ENCODE peak calls at places on chromosome 14, in ten cellular contexts. Z is prostate gland, K is esophagus muscularis mucosa, H is sigmoid colon, I is endothelial cell of umbilical vein, W is transverse colon, E is HCT116, X is H1, Q is breast epithelium, F is spleen. U is an unnamed sample.

GRCh38 chr14:100271247-100271939 is 32.4 kb downstream of the YY1 start:
- DNase-seq in I (peak; percentile 61), E (no peak), X (no peak), K (no peak), H (no peak), Z (peak; percentile 88), W (peak; percentile 72), F (no peak), Q (peak; percentile 33), U (peak; percentile 68)

GRCh38 chr14:94171208-94171607 is 2.9 kb upstream of the PPP4R4 start:
- DNase-seq in I (no peak), H (no peak), F (no peak), E (no peak), W (no peak), Q (no peak), K (no peak), Z (no peak), X (no peak), U (no peak)

GRCh38 chr14:68655021-68655811 is 137.7 kb downstream of the ZFP36L1 start:
- DNase-seq in Z (no peak), E (no peak), W (no peak), Q (peak; percentile 20), X (no peak), F (peak; percentile 58), H (no peak), K (no peak), I (no peak), U (no peak)

GRCh38 chr14:78240567-78240966 is 70.4 kb downstream of the NRXN3 start:
- DNase-seq in X (no peak), K (no peak), E (no peak), Q (no peak), H (no peak), F (no peak), W (no peak), Z (no peak), I (no peak), U (no peak)

GRCh38 chr14:69335421-69335820 is 62.7 kb downstream of the ERH start:
- DNase-seq in F (no peak), Q (peak; percentile 84), X (no peak), E (no peak), K (no peak), I (no peak), H (no peak), Z (peak; percentile 71), W (no peak), U (no peak)

GRCh38 chr14:24943024-24943423 is 106.9 kb downstream of the STXBP6 start:
- DNase-seq in K (no peak), I (no peak), Z (peak; percentile 50), Q (no peak), H (peak; percentile 87), F (no peak), X (peak; percentile 36), W (peak; percentile 17), E (no peak), U (no peak)

GRCh38 chr14:35285168-35285990 is 6.8 kb upstream of the PSMA6 start:
- DNase-seq in X (no peak), K (no peak), Z (no peak), I (peak; percentile 40), E (no peak), F (no peak), H (no peak), Q (no peak), W (no peak), U (no peak)

GRCh38 chr14:38127784-38128183 is 79.9 kb upstream of the SSTR1 start:
- DNase-seq in E (no peak), Z (no peak), I (no peak), K (no peak), X (no peak), Q (no peak), F (no peak), W (no peak), H (no peak), U (no peak)

GRCh38 chr14:58533417-58533816 is 104.3 kb upstream of the DACT1 start:
- DNase-seq in Q (no peak), H (no peak), E (no peak), X (no peak), I (peak; percentile 85), F (no peak), W (no peak), K (no peak), Z (no peak), U (no peak)

GRCh38 chr14:77212933-77213656 is 31.5 kb downstream of the TMEM63C start:
- DNase-seq in W (peak; percentile 55), I (no peak), X (peak; percentile 38), K (no peak), Z (peak; percentile 14), F (no peak), E (peak; percentile 28), H (no peak), Q (no peak), U (peak; percentile 51)

GRCh38 chr14:100629098-100629497 is 41.9 kb upstream of the BEGAIN start:
- DNase-seq in I (no peak), E (no peak), Z (no peak), Q (no peak), K (no peak), H (no peak), X (no peak), F (no peak), W (no peak), U (no peak)

GRCh38 chr14:53537421-53538315 is 384.5 kb upstream of the DDHD1 start:
- DNase-seq in H (peak; percentile 67), F (no peak), E (no peak), I (peak; percentile 19), X (no peak), Q (no peak), Z (no peak), K (no peak), W (peak; percentile 14), U (no peak)

GRCh38 chr14:53534841-53535240 is 381.7 kb upstream of the DDHD1 start:
- DNase-seq in F (no peak), Z (no peak), Q (no peak), K (no peak), E (no peak), W (no peak), I (no peak), H (no peak), X (no peak), U (no peak)

GRCh38 chr14:53536446-53536845 is 383.3 kb upstream of the DDHD1 start:
- DNase-seq in F (no peak), E (no peak), I (no peak), Q (no peak), Z (no peak), H (no peak), X (no peak), W (no peak), K (no peak), U (no peak)

GRCh38 chr14:53539489-53540126 is 386.5 kb upstream of the DDHD1 start:
- DNase-seq in E (peak; percentile 71), W (peak; percentile 78), H (peak; percentile 89), F (peak; percentile 74), X (peak; percentile 70), I (peak; percentile 94), Z (peak; percentile 50), K (no peak), Q (peak; percentile 55), U (peak; percentile 77)

DNA sequence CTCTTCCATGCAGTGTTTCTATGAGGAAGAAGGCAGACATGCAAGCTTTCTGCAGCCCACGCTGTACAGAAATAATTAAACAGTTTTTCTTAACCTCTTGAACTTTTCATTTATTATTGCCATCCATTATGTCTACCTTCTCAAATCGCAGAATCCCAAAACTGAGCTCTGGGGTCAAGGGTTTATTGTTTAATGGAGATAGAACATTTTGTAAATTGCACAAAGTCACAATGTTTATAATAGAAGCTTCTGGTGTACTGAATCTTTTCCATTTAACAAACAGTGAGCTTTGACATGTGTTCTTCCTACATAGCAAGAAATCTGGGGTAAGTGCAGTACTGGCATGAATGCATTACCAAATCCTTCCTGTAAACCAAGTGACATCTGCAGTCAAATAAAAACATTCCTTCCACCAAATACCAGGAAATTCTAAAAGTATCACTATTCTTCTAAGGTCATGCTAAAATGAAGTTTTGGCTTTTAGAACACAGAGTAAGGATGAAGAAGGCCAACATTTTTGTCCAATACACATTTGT is 385.3 kb upstream of the DDHD1 start:
- DNase-seq in X (no peak), Z (no peak), W (no peak), F (no peak), I (peak; percentile 53), K (no peak), E (no peak), Q (no peak), H (no peak), U (no peak)
- H3K27ac ChIP-seq in X (no peak overlapping the region), Z (no peak overlapping the region), W (peak overlapping the region; percentile 63), F (no peak overlapping the region), I (no peak overlapping the region), K (peak overlapping the region; percentile 45), E (peak overlapping the region; percentile 12), Q (no peak overlapping the region), H (peak overlapping the region; percentile 31), U (peak overlapping the region; percentile 68)

GRCh38 chr14:88422036-88422435 is 36.6 kb downstream of the SPATA7 start:
- DNase-seq in F (no peak), W (no peak), Q (no peak), I (no peak), H (no peak), K (no peak), E (no peak), X (no peak), Z (no peak), U (no peak)

GRCh38 chr14:88420187-88420586 is 34.7 kb downstream of the SPATA7 start:
- DNase-seq in K (no peak), Q (no peak), W (no peak), F (no peak), X (no peak), Z (no peak), I (no peak), H (no peak), E (no peak), U (no peak)

GRCh38 chr14:88422919-88423318 is 37.5 kb downstream of the SPATA7 start:
- DNase-seq in I (no peak), X (no peak), Q (no peak), F (no peak), W (no peak), Z (no peak), K (no peak), E (no peak), H (no peak), U (no peak)

GRCh38 chr14:88421286-88421685 is 35.8 kb downstream of the SPATA7 start:
- DNase-seq in K (no peak), Q (no peak), F (no peak), I (no peak), H (no peak), Z (no peak), E (no peak), X (no peak), W (no peak), U (no peak)

GRCh38 chr14:88417594-88417993 is 32.1 kb downstream of the SPATA7 start:
- DNase-seq in F (no peak), I (no peak), X (no peak), Z (no peak), K (no peak), H (no peak), W (no peak), E (no peak), Q (no peak), U (no peak)
- H3K4me1 ChIP-seq in F (no peaks in the 10 kb centered on the region), I (no peaks in the 10 kb centered on the region), X (no peaks in the 10 kb centered on the region), Z (no peaks in the 10 kb centered on the region), K (no peaks in the 10 kb centered on the region), H (peaks cover 12% of the 10 kb centered on the region), W (no peaks in the 10 kb centered on the region), E (no peaks in the 10 kb centered on the region), Q (no peaks in the 10 kb centered on the region), U (no peaks in the 10 kb centered on the region)

GRCh38 chr14:89481167-89481566 is 64.1 kb upstream of the FOXN3 start:
- DNase-seq in X (no peak), I (no peak), Q (no peak), K (no peak), Z (no peak), W (no peak), F (peak; percentile 61), E (no peak), H (peak; percentile 78), U (no peak)
- TF ChIP-seq POLR2AphosphoS5 in X (no peak), I (no peak), Q (no peak), K (peak; percentile 14), Z (no peak), W (no peak), F (no peak), E (no peak), H (peak; percentile 11), U (no peak)

GRCh38 chr14:74325446-74325845 is 22.7 kb upstream of the ABCD4 start:
- DNase-seq in I (no peak), K (no peak), F (no peak), E (no peak), X (no peak), W (no peak), Q (no peak), Z (no peak), H (no peak), U (no peak)
- H3K27ac ChIP-seq in I (no peak overlapping the region), K (no peak overlapping the region), F (no peak overlapping the region), E (no peak overlapping the region), X (peak overlapping the region; percentile 99), W (no peak overlapping the region), Q (no peak overlapping the region), Z (no peak overlapping the region), H (no peak overlapping the region), U (no peak overlapping the region)

U was measured in stomach.